ENCODE peak calls at places on chromosomes 11 and 22, in nine cellular contexts. S, C, G, A, P, F, J, L and N are unnamed samples.

GRCh38 chr11:540583-541432 is 3.5 kb downstream of the LRRC56 start:
- DNase-seq in A (no peak), J (no peak), G (no peak), F (no peak), P (no peak), C (no peak), S (no peak), L (no peak), N (no peak)

GRCh38 chr11:20397281-20397680 is 9.8 kb downstream of the PRMT3 start:
- DNase-seq in J (peak), G (no peak), L (no peak), P (peak), S (peak), C (peak), A (no peak), F (peak), N (no peak)

GRCh38 chr11:32034680-32035079 is 56.2 kb upstream of the RCN1 start:
- DNase-seq in C (no peak), G (no peak), P (peak), L (no peak), F (no peak), J (no peak), A (no peak), S (no peak), N (no peak)

GRCh38 chr11:10925149-10925926 is 67.5 kb upstream of the ZBED5 start:
- DNase-seq in A (no peak), P (no peak), J (peak), L (no peak), F (peak), S (no peak), G (no peak), C (peak), N (no peak)

GRCh38 chr11:3832816-3833215 is 7.9 kb downstream of the RHOG start:
- DNase-seq in J (no peak), F (no peak), A (no peak), C (no peak), G (no peak), L (no peak), P (no peak), S (no peak), N (no peak)

GRCh38 chr11:9775393-9775780 is 111.5 kb downstream of the SWAP70 start:
- DNase-seq in J (no peak), F (no peak), P (no peak), S (no peak), A (no peak), G (no peak), C (peak), L (no peak), N (no peak)

GRCh38 chr11:45847908-45848316 is 637 bp downstream of the CRY2 start:
- DNase-seq in J (peak), F (peak), G (peak), C (peak), A (peak), P (peak), L (no peak), S (no peak), N (peak)

GRCh38 chr22:38016182-38017078 is 32.1 kb upstream of the SOX10 start:
- DNase-seq in F (no peak), J (peak), L (no peak), C (peak), P (peak), S (no peak), A (no peak), G (no peak), N (no peak)

GRCh38 chr11:1917523-1918435 is 1.7 kb upstream of the TNNT3 start:
- DNase-seq in J (no peak), L (peak), C (peak), S (no peak), F (no peak), G (no peak), P (no peak), A (no peak), N (no peak)
- TF ChIP-seq CTCF in J (no peak), L (peak), C (peak), S (peak), F (peak), G (peak), P (peak), A (peak), N (peak)

DNA sequence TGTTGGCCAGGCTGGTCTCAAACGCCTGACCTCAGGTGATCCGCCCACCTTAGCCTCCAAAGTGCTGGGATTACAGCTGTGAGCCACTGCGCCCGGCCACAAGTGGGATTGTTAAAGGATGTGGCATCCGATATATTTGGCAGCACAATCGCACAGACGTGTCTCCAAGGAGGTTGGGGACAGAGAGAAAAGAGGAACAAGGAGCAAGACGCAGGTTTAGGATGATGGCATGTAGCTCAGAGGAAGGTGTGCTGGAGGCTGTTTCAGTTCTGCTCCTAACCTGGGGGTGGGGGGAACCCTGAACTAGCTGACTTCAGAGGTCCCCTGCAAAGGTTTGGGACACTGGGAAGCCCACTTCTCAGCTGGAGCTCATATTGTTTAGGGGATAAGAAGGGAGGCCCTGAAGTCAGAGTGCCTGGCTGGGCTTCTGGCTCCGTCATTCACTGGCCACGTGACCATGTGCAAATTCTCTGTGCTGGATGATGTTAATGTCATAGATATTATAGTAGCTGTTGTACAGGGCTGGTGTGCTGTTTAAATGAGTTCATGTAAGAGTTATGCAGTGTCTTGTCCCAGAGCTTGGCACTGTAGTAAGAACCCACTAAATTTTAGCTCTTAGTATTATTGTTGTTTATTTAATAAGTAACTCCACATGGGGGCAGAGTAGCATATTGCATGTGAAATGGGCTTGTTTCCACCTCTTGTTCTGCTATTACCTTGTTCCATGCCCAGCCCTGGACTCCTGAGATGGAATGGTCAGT is 129.7 kb downstream of the ST3GAL4 start:
- DNase-seq in G (no peak), A (no peak), J (no peak), F (no peak), C (no peak), L (no peak), S (no peak), P (peak), N (no peak)
- TF ChIP-seq CTCF in G (no peak), A (no peak), J (peak), F (no peak), C (peak), L (no peak), S (no peak), P (no peak), N (no peak)

DNA sequence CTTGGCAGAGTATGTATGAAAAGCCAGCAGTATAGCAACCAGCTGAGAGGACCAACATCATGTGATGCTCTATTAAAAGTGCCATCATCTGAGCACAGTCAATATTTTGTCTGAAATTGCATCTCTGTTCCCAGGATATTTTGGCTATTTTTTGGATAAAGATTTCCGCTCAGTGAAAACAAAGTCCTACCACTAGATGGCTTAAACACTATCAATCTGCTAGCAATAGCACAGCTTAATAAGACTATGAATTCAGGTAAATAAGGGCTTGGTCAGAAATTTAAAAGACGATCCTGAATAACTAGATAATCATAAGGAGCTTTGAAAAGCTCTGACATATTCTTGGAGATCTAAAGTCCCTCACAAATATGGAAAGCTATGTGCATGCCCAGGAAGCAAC is 74.4 kb downstream of the MS4A13 start:
- DNase-seq in L (no peak), A (no peak), J (no peak), S (no peak), P (no peak), C (peak), G (no peak), F (no peak), N (no peak)
- TF ChIP-seq CTCF in L (no peak), A (no peak), J (no peak), S (peak), P (no peak), C (no peak), G (no peak), F (peak), N (no peak)

GRCh38 chr11:72451836-72452376 is 17.6 kb upstream of the CLPB start:
- DNase-seq in J (no peak), F (no peak), L (no peak), G (no peak), P (no peak), C (no peak), A (no peak), S (no peak), N (no peak)

GRCh38 chr11:72456651-72457050 is 22.3 kb upstream of the CLPB start:
- DNase-seq in F (no peak), S (no peak), G (no peak), J (no peak), L (no peak), P (no peak), C (no peak), A (no peak), N (no peak)

GRCh38 chr11:72460091-72460647 is 25.8 kb upstream of the CLPB start:
- DNase-seq in L (no peak), P (no peak), S (no peak), J (no peak), A (no peak), F (no peak), G (no peak), C (no peak), N (no peak)

GRCh38 chr11:72454791-72455190 is 20.5 kb upstream of the CLPB start:
- DNase-seq in G (no peak), L (no peak), A (no peak), C (peak), P (no peak), S (no peak), J (no peak), F (no peak), N (no peak)
- TF ChIP-seq CTCF in G (no peak), L (no peak), A (no peak), C (peak), P (peak), S (no peak), J (peak), F (peak), N (no peak)

DNA sequence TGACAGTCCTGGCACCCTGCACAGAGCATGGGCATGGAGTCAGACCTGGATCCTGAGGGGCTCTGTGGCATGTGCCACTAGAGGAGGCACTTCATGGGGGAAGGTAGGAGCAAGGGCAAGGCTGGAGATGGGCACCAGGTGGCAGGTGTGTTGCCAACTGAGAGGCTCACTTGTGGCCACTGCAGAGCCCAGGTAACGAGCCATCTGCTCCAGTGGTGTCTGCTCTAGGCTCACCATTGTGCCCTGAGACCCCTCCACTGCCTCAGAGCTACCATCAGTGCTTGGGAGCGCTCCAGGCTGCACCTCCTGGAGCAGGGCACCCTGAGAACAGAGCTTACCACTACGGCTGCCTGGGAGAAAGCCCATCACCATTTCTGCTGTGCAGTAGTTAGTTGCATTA is 1.3 kb upstream of the ZDHHC8 start:
- DNase-seq in P (no peak), A (no peak), J (no peak), C (no peak), G (no peak), F (no peak), S (no peak), L (no peak), N (no peak)
- TF ChIP-seq CTCF in P (no peak), A (no peak), J (no peak), C (no peak), G (no peak), F (no peak), S (no peak), L (no peak), N (no peak)

GRCh38 chr11:60169264-60169915 is 13.5 kb downstream of the MS4A6A start:
- DNase-seq in L (no peak), J (peak), G (no peak), F (peak), A (no peak), S (peak), P (peak), C (peak), N (no peak)
- TF ChIP-seq CTCF in L (peak), J (peak), G (peak), F (peak), A (peak), S (peak), P (peak), C (no peak), N (peak)

GRCh38 chr22:49515486-49515885 is 312.2 kb downstream of the BRD1 start:
- DNase-seq in C (no peak), F (peak), P (no peak), S (no peak), J (peak), L (no peak), G (no peak), A (no peak), N (no peak)
- TF ChIP-seq CTCF in C (no peak), F (no peak), P (no peak), S (no peak), J (no peak), L (peak), G (no peak), A (no peak), N (no peak)